ENCODE peak calls at places on chromosomes 2 and 18, in nine cellular contexts. One of them, this sample, is unnamed.

GRCh38 chr2:20962939-20963543 is 80.8 kb downstream of the APOB start:
- DNase-seq in IMR-90: peak
- DNase-seq in C1 segment of cervical spinal cord: peak
- DNase-seq in choroid plexus epithelial cell: peak
- DNase-seq in HEK293T: peak
- DNase-seq in colonic mucosa: peak
- DNase-seq in memory B cell: peak
- DNase-seq in NCI-H1092 treated with DMSO at 0.1 percent for 48 hours: peak
- DNase-seq in fibroblast of mammary gland: peak
- DNase-seq in this sample: peak

GRCh38 chr2:45653125-45653524 is 1.6 kb downstream of the PRKCE start:
- DNase-seq in IMR-90: no peak
- DNase-seq in C1 segment of cervical spinal cord: no peak
- DNase-seq in HEK293T: no peak
- DNase-seq in memory B cell: no peak
- DNase-seq in fibroblast of mammary gland: no peak
- DNase-seq in choroid plexus epithelial cell: no peak
- DNase-seq in NCI-H1092 treated with DMSO at 0.1 percent for 48 hours: no peak
- DNase-seq in colonic mucosa: no peak
- DNase-seq in this sample: no peak

GRCh38 chr2:239288951-239289481 is 111.8 kb downstream of the HDAC4 start:
- DNase-seq in IMR-90: no peak
- DNase-seq in NCI-H1092 treated with DMSO at 0.1 percent for 48 hours: no peak
- DNase-seq in fibroblast of mammary gland: no peak
- DNase-seq in memory B cell: no peak
- DNase-seq in colonic mucosa: no peak
- DNase-seq in choroid plexus epithelial cell: no peak
- DNase-seq in HEK293T: peak
- DNase-seq in C1 segment of cervical spinal cord: no peak
- DNase-seq in this sample: no peak

GRCh38 chr2:101446869-101447268 is 28.0 kb downstream of the RFX8 start:
- DNase-seq in C1 segment of cervical spinal cord: no peak
- DNase-seq in fibroblast of mammary gland: peak
- DNase-seq in colonic mucosa: no peak
- DNase-seq in memory B cell: no peak
- DNase-seq in HEK293T: no peak
- DNase-seq in IMR-90: peak
- DNase-seq in NCI-H1092 treated with DMSO at 0.1 percent for 48 hours: no peak
- DNase-seq in choroid plexus epithelial cell: peak
- DNase-seq in this sample: no peak

GRCh38 chr2:173359231-173359630 is 4.6 kb downstream of the CDCA7 start:
- DNase-seq in colonic mucosa: no peak
- DNase-seq in memory B cell: no peak
- DNase-seq in C1 segment of cervical spinal cord: no peak
- DNase-seq in IMR-90: peak
- DNase-seq in NCI-H1092 treated with DMSO at 0.1 percent for 48 hours: no peak
- DNase-seq in choroid plexus epithelial cell: peak
- DNase-seq in HEK293T: no peak
- DNase-seq in fibroblast of mammary gland: no peak
- DNase-seq in this sample: no peak

GRCh38 chr2:232681527-232681926 is 15.6 kb upstream of the GIGYF2 start:
- DNase-seq in HEK293T: no peak
- DNase-seq in memory B cell: no peak
- DNase-seq in choroid plexus epithelial cell: no peak
- DNase-seq in C1 segment of cervical spinal cord: no peak
- DNase-seq in IMR-90: no peak
- DNase-seq in fibroblast of mammary gland: no peak
- DNase-seq in colonic mucosa: no peak
- DNase-seq in NCI-H1092 treated with DMSO at 0.1 percent for 48 hours: no peak
- DNase-seq in this sample: no peak

GRCh38 chr18:75010725-75011124 is 198.2 kb downstream of the PTGR3 start:
- DNase-seq in IMR-90: no peak
- DNase-seq in colonic mucosa: no peak
- DNase-seq in HEK293T: no peak
- DNase-seq in memory B cell: no peak
- DNase-seq in C1 segment of cervical spinal cord: no peak
- DNase-seq in NCI-H1092 treated with DMSO at 0.1 percent for 48 hours: no peak
- DNase-seq in choroid plexus epithelial cell: no peak
- DNase-seq in fibroblast of mammary gland: no peak
- DNase-seq in this sample: no peak

GRCh38 chr18:40769786-40770185 is 1185.2 kb upstream of the PIK3C3 start:
- DNase-seq in colonic mucosa: no peak
- DNase-seq in NCI-H1092 treated with DMSO at 0.1 percent for 48 hours: no peak
- DNase-seq in HEK293T: no peak
- DNase-seq in C1 segment of cervical spinal cord: no peak
- DNase-seq in choroid plexus epithelial cell: no peak
- DNase-seq in IMR-90: no peak
- DNase-seq in fibroblast of mammary gland: no peak
- DNase-seq in memory B cell: no peak
- DNase-seq in this sample: no peak

GRCh38 chr18:8313043-8313442 is 296.2 kb upstream of the RAB12 start:
- DNase-seq in fibroblast of mammary gland: no peak
- DNase-seq in choroid plexus epithelial cell: no peak
- DNase-seq in HEK293T: no peak
- DNase-seq in memory B cell: no peak
- DNase-seq in NCI-H1092 treated with DMSO at 0.1 percent for 48 hours: no peak
- DNase-seq in C1 segment of cervical spinal cord: no peak
- DNase-seq in IMR-90: no peak
- DNase-seq in colonic mucosa: no peak
- DNase-seq in this sample: no peak

GRCh38 chr2:174971868-174972781 is 33.1 kb downstream of the CHN1 start:
- DNase-seq in HEK293T: no peak
- DNase-seq in memory B cell: no peak
- DNase-seq in NCI-H1092 treated with DMSO at 0.1 percent for 48 hours: peak
- DNase-seq in fibroblast of mammary gland: peak
- DNase-seq in choroid plexus epithelial cell: peak
- DNase-seq in IMR-90: peak
- DNase-seq in colonic mucosa: peak
- DNase-seq in C1 segment of cervical spinal cord: no peak
- DNase-seq in this sample: no peak

GRCh38 chr2:109480486-109481195 is 133.1 kb downstream of the SEPTIN10 start:
- DNase-seq in choroid plexus epithelial cell: no peak
- DNase-seq in NCI-H1092 treated with DMSO at 0.1 percent for 48 hours: no peak
- DNase-seq in fibroblast of mammary gland: no peak
- DNase-seq in memory B cell: no peak
- DNase-seq in colonic mucosa: no peak
- DNase-seq in HEK293T: no peak
- DNase-seq in C1 segment of cervical spinal cord: no peak
- DNase-seq in IMR-90: no peak
- DNase-seq in this sample: no peak

GRCh38 chr2:190578158-190579057 is 43.9 kb upstream of the NEMP2 start:
- DNase-seq in fibroblast of mammary gland: peak
- DNase-seq in memory B cell: no peak
- DNase-seq in HEK293T: no peak
- DNase-seq in C1 segment of cervical spinal cord: no peak
- DNase-seq in choroid plexus epithelial cell: peak
- DNase-seq in NCI-H1092 treated with DMSO at 0.1 percent for 48 hours: no peak
- DNase-seq in colonic mucosa: peak
- DNase-seq in IMR-90: no peak
- DNase-seq in this sample: no peak

GRCh38 chr2:128414351-128414750 is 95.7 kb upstream of the HS6ST1 start:
- DNase-seq in C1 segment of cervical spinal cord: no peak
- DNase-seq in fibroblast of mammary gland: no peak
- DNase-seq in HEK293T: no peak
- DNase-seq in IMR-90: no peak
- DNase-seq in NCI-H1092 treated with DMSO at 0.1 percent for 48 hours: no peak
- DNase-seq in memory B cell: no peak
- DNase-seq in colonic mucosa: peak
- DNase-seq in choroid plexus epithelial cell: no peak
- DNase-seq in this sample: peak

GRCh38 chr2:3254438-3254941 is 123.1 kb downstream of the EIPR1 start:
- DNase-seq in choroid plexus epithelial cell: no peak
- DNase-seq in C1 segment of cervical spinal cord: no peak
- DNase-seq in fibroblast of mammary gland: no peak
- DNase-seq in memory B cell: peak
- DNase-seq in IMR-90: no peak
- DNase-seq in NCI-H1092 treated with DMSO at 0.1 percent for 48 hours: no peak
- DNase-seq in HEK293T: no peak
- DNase-seq in colonic mucosa: no peak
- DNase-seq in this sample: no peak

GRCh38 chr2:19425419-19425818 is 67.0 kb upstream of the OSR1 start:
- DNase-seq in fibroblast of mammary gland: peak
- DNase-seq in C1 segment of cervical spinal cord: no peak
- DNase-seq in choroid plexus epithelial cell: peak
- DNase-seq in colonic mucosa: no peak
- DNase-seq in IMR-90: no peak
- DNase-seq in memory B cell: no peak
- DNase-seq in NCI-H1092 treated with DMSO at 0.1 percent for 48 hours: no peak
- DNase-seq in HEK293T: no peak
- DNase-seq in this sample: no peak

GRCh38 chr2:60529111-60529510 is 24.3 kb downstream of the BCL11A start:
- DNase-seq in IMR-90: no peak
- DNase-seq in colonic mucosa: no peak
- DNase-seq in choroid plexus epithelial cell: no peak
- DNase-seq in fibroblast of mammary gland: no peak
- DNase-seq in C1 segment of cervical spinal cord: no peak
- DNase-seq in memory B cell: no peak
- DNase-seq in NCI-H1092 treated with DMSO at 0.1 percent for 48 hours: no peak
- DNase-seq in HEK293T: no peak
- DNase-seq in this sample: no peak

GRCh38 chr2:65379721-65380171 is 52.7 kb downstream of the SPRED2 start:
- DNase-seq in memory B cell: no peak
- DNase-seq in HEK293T: no peak
- DNase-seq in IMR-90: no peak
- DNase-seq in choroid plexus epithelial cell: no peak
- DNase-seq in NCI-H1092 treated with DMSO at 0.1 percent for 48 hours: no peak
- DNase-seq in C1 segment of cervical spinal cord: no peak
- DNase-seq in fibroblast of mammary gland: no peak
- DNase-seq in colonic mucosa: peak
- DNase-seq in this sample: no peak

GRCh38 chr2:157395811-157396210 is 48.1 kb downstream of the CYTIP start:
- DNase-seq in choroid plexus epithelial cell: no peak
- DNase-seq in C1 segment of cervical spinal cord: no peak
- DNase-seq in fibroblast of mammary gland: no peak
- DNase-seq in colonic mucosa: peak
- DNase-seq in memory B cell: no peak
- DNase-seq in NCI-H1092 treated with DMSO at 0.1 percent for 48 hours: no peak
- DNase-seq in IMR-90: no peak
- DNase-seq in HEK293T: no peak
- DNase-seq in this sample: no peak

GRCh38 chr2:168180914-168181313 is 66.5 kb downstream of the STK39 start:
- DNase-seq in HEK293T: no peak
- DNase-seq in C1 segment of cervical spinal cord: no peak
- DNase-seq in fibroblast of mammary gland: no peak
- DNase-seq in choroid plexus epithelial cell: no peak
- DNase-seq in IMR-90: no peak
- DNase-seq in NCI-H1092 treated with DMSO at 0.1 percent for 48 hours: peak
- DNase-seq in colonic mucosa: no peak
- DNase-seq in memory B cell: no peak
- DNase-seq in this sample: no peak

GRCh38 chr2:239257511-239257937 is 143.3 kb downstream of the HDAC4 start:
- DNase-seq in choroid plexus epithelial cell: peak
- DNase-seq in fibroblast of mammary gland: peak
- DNase-seq in IMR-90: peak
- DNase-seq in NCI-H1092 treated with DMSO at 0.1 percent for 48 hours: no peak
- DNase-seq in memory B cell: no peak
- DNase-seq in HEK293T: no peak
- DNase-seq in colonic mucosa: no peak
- DNase-seq in C1 segment of cervical spinal cord: no peak
- DNase-seq in this sample: no peak

GRCh38 chr2:240369725-240370585 is 65.5 kb upstream of the GPC1 start:
- DNase-seq in HEK293T: no peak
- DNase-seq in IMR-90: peak
- DNase-seq in NCI-H1092 treated with DMSO at 0.1 percent for 48 hours: no peak
- DNase-seq in C1 segment of cervical spinal cord: no peak
- DNase-seq in fibroblast of mammary gland: peak
- DNase-seq in memory B cell: no peak
- DNase-seq in colonic mucosa: peak
- DNase-seq in choroid plexus epithelial cell: peak
- DNase-seq in this sample: peak

GRCh38 chr2:3611611-3612010 is 16.7 kb downstream of the COLEC11 start:
- DNase-seq in C1 segment of cervical spinal cord: no peak
- DNase-seq in HEK293T: no peak
- DNase-seq in choroid plexus epithelial cell: no peak
- DNase-seq in colonic mucosa: peak
- DNase-seq in fibroblast of mammary gland: no peak
- DNase-seq in memory B cell: no peak
- DNase-seq in IMR-90: no peak
- DNase-seq in NCI-H1092 treated with DMSO at 0.1 percent for 48 hours: no peak
- DNase-seq in this sample: no peak

GRCh38 chr18:10927290-10927979 is 221.9 kb downstream of the PIEZO2 start:
- DNase-seq in C1 segment of cervical spinal cord: no peak
- DNase-seq in HEK293T: no peak
- DNase-seq in IMR-90: peak
- DNase-seq in NCI-H1092 treated with DMSO at 0.1 percent for 48 hours: no peak
- DNase-seq in fibroblast of mammary gland: peak
- DNase-seq in choroid plexus epithelial cell: peak
- DNase-seq in colonic mucosa: no peak
- DNase-seq in memory B cell: no peak
- DNase-seq in this sample: no peak

GRCh38 chr2:232526296-232527055 is 516 bp downstream of the CHRND start:
- DNase-seq in colonic mucosa: no peak
- DNase-seq in fibroblast of mammary gland: no peak
- DNase-seq in memory B cell: no peak
- DNase-seq in choroid plexus epithelial cell: no peak
- DNase-seq in C1 segment of cervical spinal cord: no peak
- DNase-seq in HEK293T: no peak
- DNase-seq in IMR-90: no peak
- DNase-seq in NCI-H1092 treated with DMSO at 0.1 percent for 48 hours: no peak
- DNase-seq in this sample: no peak

GRCh38 chr2:32691678-32692077 is 63.8 kb downstream of the TTC27 start:
- DNase-seq in NCI-H1092 treated with DMSO at 0.1 percent for 48 hours: no peak
- DNase-seq in IMR-90: no peak
- DNase-seq in HEK293T: no peak
- DNase-seq in memory B cell: no peak
- DNase-seq in colonic mucosa: no peak
- DNase-seq in choroid plexus epithelial cell: no peak
- DNase-seq in C1 segment of cervical spinal cord: no peak
- DNase-seq in fibroblast of mammary gland: no peak
- DNase-seq in this sample: no peak

GRCh38 chr18:40868110-40868858 is 1086.8 kb upstream of the PIK3C3 start:
- DNase-seq in memory B cell: no peak
- DNase-seq in fibroblast of mammary gland: peak
- DNase-seq in IMR-90: peak
- DNase-seq in C1 segment of cervical spinal cord: no peak
- DNase-seq in HEK293T: no peak
- DNase-seq in NCI-H1092 treated with DMSO at 0.1 percent for 48 hours: no peak
- DNase-seq in choroid plexus epithelial cell: peak
- DNase-seq in colonic mucosa: no peak
- DNase-seq in this sample: no peak

GRCh38 chr2:217585362-217585761 is 417.4 kb downstream of the TNS1 start:
- DNase-seq in IMR-90: no peak
- DNase-seq in HEK293T: no peak
- DNase-seq in colonic mucosa: no peak
- DNase-seq in choroid plexus epithelial cell: no peak
- DNase-seq in C1 segment of cervical spinal cord: no peak
- DNase-seq in NCI-H1092 treated with DMSO at 0.1 percent for 48 hours: no peak
- DNase-seq in memory B cell: no peak
- DNase-seq in fibroblast of mammary gland: no peak
- DNase-seq in this sample: no peak

This sample was measured in ureter.